ENCODE peak calls at places on chromosomes 5 and 9, in five cellular contexts. W is progenitor cell of endocrine pancreas; B is MCF 10A; C is stimulated activated CD4-positive, alpha-beta T cell treated with anti-CD3 and anti-CD28 coated beads, TNF-alpha, amount 100 ng/mL, for 1 hour; Z is epithelial cell of proximal tubule. J is an unnamed sample.

GRCh38 chr5:53334431-53334941 is 145.9 kb upstream of the FST start:
- DNase-seq in B (peak; percentile 86), C (no peak), Z (no peak), W (no peak), J (no peak)

GRCh38 chr9:37971107-37971459 is 67.2 kb upstream of the SLC25A51 start:
- DNase-seq in W (no peak), B (no peak), Z (no peak), C (no peak), J (no peak)

GRCh38 chr5:146533260-146533857 is 17.4 kb upstream of the GPR151 start:
- DNase-seq in B (peak; percentile 90), Z (no peak), C (peak; percentile 39), W (peak; percentile 60), J (peak; percentile 62)

GRCh38 chr5:99089822-99090549 is 161.2 kb upstream of the CHD1 start:
- DNase-seq in W (no peak), C (no peak), Z (no peak), B (no peak), J (no peak)

GRCh38 chr5:159099049-159099760 is 511 bp downstream of the EBF1 start:
- DNase-seq in W (peak; percentile 32), B (peak; percentile 55), C (no peak), Z (no peak), J (peak; percentile 7)

GRCh38 chr5:53481354-53481886 is 991 bp downstream of the FST start:
- DNase-seq in B (peak; percentile 6), W (no peak), C (no peak), Z (no peak), J (no peak)

GRCh38 chr9:76401580-76402354 is 7.5 kb upstream of the RFK start:
- DNase-seq in C (no peak), Z (no peak), B (no peak), W (no peak), J (no peak)

GRCh38 chr5:109161914-109162683 is 247.7 kb downstream of the PJA2 start:
- DNase-seq in B (peak; percentile 26), C (no peak), Z (no peak), W (no peak), J (no peak)

GRCh38 chr9:115651456-115651855 is 502.1 kb upstream of the PAPPA start:
- DNase-seq in C (no peak), W (no peak), Z (no peak), B (no peak), J (no peak)

GRCh38 chr5:178106556-178107239 is 6.6 kb upstream of the N4BP3 start:
- DNase-seq in Z (no peak), B (peak; percentile 74), C (no peak), W (no peak), J (no peak)

GRCh38 chr5:136763548-136763947 is 398.2 kb upstream of the TRPC7 start:
- DNase-seq in B (no peak), W (no peak), C (no peak), Z (no peak), J (no peak)

GRCh38 chr9:124339603-124340146 is 75.6 kb downstream of the PSMB7 start:
- DNase-seq in B (no peak), Z (no peak), W (no peak), C (no peak), J (no peak)

GRCh38 chr9:136693490-136694162 is 6.4 kb upstream of the AGPAT2 start:
- DNase-seq in B (peak; percentile 89), Z (no peak), C (no peak), W (no peak), J (no peak)

GRCh38 chr9:116450378-116451139 is 236.5 kb upstream of the TRIM32 start:
- DNase-seq in C (no peak), B (peak; percentile 65), W (no peak), Z (peak; percentile 91), J (no peak)

GRCh38 chr9:131101207-131101964 is 5.1 kb downstream of the AIF1L start:
- DNase-seq in C (no peak), W (no peak), B (no peak), Z (no peak), J (no peak)

GRCh38 chr9:33737811-33738606 is 57.4 kb upstream of the PRSS3 start:
- DNase-seq in Z (no peak), W (no peak), B (peak; percentile 71), C (no peak), J (no peak)

GRCh38 chr5:56443826-56444225 is 210.7 kb upstream of the ANKRD55 start:
- DNase-seq in B (no peak), Z (no peak), W (no peak), C (no peak), J (no peak)

GRCh38 chr5:542693-543311 is 18.6 kb upstream of the SLC9A3 start:
- DNase-seq in Z (no peak), B (no peak), C (no peak), W (no peak), J (no peak)

GRCh38 chr9:27117489-27118135 is 8.6 kb downstream of the TEK start:
- DNase-seq in W (no peak), C (no peak), B (peak; percentile 93), Z (no peak), J (no peak)

GRCh38 chr5:140357731-140358093 is 2.3 kb upstream of the SLC4A9 start:
- DNase-seq in B (peak; percentile 91), W (peak; percentile 64), C (peak; percentile 21), Z (no peak), J (peak; percentile 63)

GRCh38 chr9:89810434-89810833 is 205.6 kb downstream of the GADD45G start:
- DNase-seq in Z (peak; percentile 53), B (no peak), W (no peak), C (no peak), J (no peak)

GRCh38 chr5:36136581-36136980 is 15.1 kb downstream of the LMBRD2 start:
- DNase-seq in C (no peak), Z (no peak), B (no peak), W (no peak), J (no peak)

GRCh38 chr5:83718936-83719495 is 1.6 kb downstream of the HAPLN1 start:
- DNase-seq in C (no peak), Z (no peak), B (no peak), W (no peak), J (no peak)

GRCh38 chr9:23123048-23123632 is 676.5 kb downstream of the DMRTA1 start:
- DNase-seq in Z (peak; percentile 4), B (peak; percentile 27), W (no peak), C (no peak), J (no peak)

GRCh38 chr5:160009591-160009989 is 651 bp downstream of the TTC1 start:
- DNase-seq in Z (no peak), W (no peak), B (no peak), C (no peak), J (peak; percentile 5)

GRCh38 chr9:76027426-76027825 is 137.0 kb downstream of the PCSK5 start:
- DNase-seq in W (no peak), C (no peak), Z (no peak), B (no peak), J (no peak)

GRCh38 chr9:133990366-133991210 is 1.5 kb downstream of the VAV2 start:
- DNase-seq in B (peak; percentile 76), Z (peak; percentile 69), W (peak; percentile 92), C (no peak), J (no peak)

GRCh38 chr5:1460054-1460682 is 14.9 kb upstream of the SLC6A3 start:
- DNase-seq in Z (no peak), C (no peak), B (no peak), W (no peak), J (no peak)

GRCh38 chr5:151571270-151572173 is 19.6 kb downstream of the FAT2 start:
- DNase-seq in B (peak; percentile 70), Z (no peak), C (no peak), W (no peak), J (no peak)

GRCh38 chr5:120808606-120809005 is 344.5 kb downstream of the PRR16 start:
- DNase-seq in C (no peak), Z (no peak), W (no peak), B (no peak), J (no peak)

GRCh38 chr9:100216178-100216787 is 117.2 kb downstream of the INVS start:
- DNase-seq in C (peak; percentile 9), B (peak; percentile 74), W (no peak), Z (no peak), J (peak; percentile 47)

GRCh38 chr9:87685431-87685830 is 40.5 kb upstream of the CTSL start:
- DNase-seq in B (no peak), C (no peak), Z (no peak), W (no peak), J (no peak)

GRCh38 chr9:107644774-107645463 is 155.3 kb upstream of the KLF4 start:
- DNase-seq in W (no peak), Z (no peak), B (no peak), C (no peak), J (no peak)

GRCh38 chr5:80957031-80957761 is 3.0 kb upstream of the RASGRF2 start:
- DNase-seq in B (peak; percentile 53), W (no peak), Z (no peak), C (no peak), J (no peak)

GRCh38 chr9:91151014-91151740 is 210.5 kb downstream of the AUH start:
- DNase-seq in Z (no peak), C (no peak), B (peak; percentile 86), W (no peak), J (no peak)

GRCh38 chr5:2602451-2603045 is 148.9 kb downstream of the IRX2 start:
- DNase-seq in W (no peak), Z (no peak), B (no peak), C (no peak), J (no peak)

GRCh38 chr9:96025995-96026572 is 150.6 kb downstream of the ERCC6L2 start:
- DNase-seq in Z (no peak), C (no peak), W (peak; percentile 59), B (no peak), J (no peak)

GRCh38 chr5:159441441-159441840 is 111.2 kb upstream of the IL12B start:
- DNase-seq in W (no peak), B (peak; percentile 43), C (no peak), Z (no peak), J (no peak)